ENCODE peak calls at places on chromosomes 2 and 18, in five cellular contexts. R is H9, O is mesenchymal stem cell, T is neuronal stem cell, U is mesendoderm. P is an unnamed sample.
A peak's percentile ranks its signal among the peaks of the same experiment; 100 is the strongest.

GRCh38 chr2:12066986-12067385 is 320.6 kb downstream of the LPIN1 start:
- DNase-seq in O (no peak), T (no peak), U (no peak), R (no peak), P (no peak)

GRCh38 chr18:22347624-22348511 is 69.8 kb downstream of the CTAGE1 start:
- DNase-seq in U (peak; percentile 40), T (peak; percentile 33), O (peak; percentile 43), R (peak; percentile 52), P (peak; percentile 16)

GRCh38 chr2:158144914-158145625 is 43.4 kb downstream of the UPP2 start:
- DNase-seq in R (peak; percentile 91), T (no peak), O (no peak), U (peak; percentile 63), P (no peak)

GRCh38 chr2:1740714-1741584 is 3.4 kb downstream of the PXDN start:
- DNase-seq in U (no peak), O (no peak), R (no peak), T (no peak), P (no peak)

GRCh38 chr2:12432985-12433640 is 283.6 kb upstream of the TRIB2 start:
- DNase-seq in T (no peak), U (no peak), R (no peak), O (no peak), P (peak; percentile 58)

GRCh38 chr18:74492259-74492658 is 3.9 kb upstream of the CNDP2 start:
- DNase-seq in U (no peak), O (no peak), T (no peak), R (no peak), P (no peak)

GRCh38 chr2:174688079-174688478 is 76.2 kb downstream of the CHRNA1 start:
- DNase-seq in T (no peak), O (peak; percentile 49), R (no peak), U (no peak), P (peak; percentile 61)

GRCh38 chr2:160229591-160229990 is 29.5 kb upstream of the ITGB6 start:
- DNase-seq in R (no peak), U (no peak), O (peak; percentile 65), T (no peak), P (peak; percentile 62)

GRCh38 chr2:29010946-29011649 is 30.0 kb downstream of the TOGARAM2 start:
- DNase-seq in U (peak; percentile 56), O (peak; percentile 24), R (peak; percentile 52), T (no peak), P (peak; percentile 69)

GRCh38 chr2:73282924-73283544 is 1.2 kb downstream of the FBXO41 start:
- DNase-seq in T (no peak), R (no peak), O (no peak), U (no peak), P (no peak)
- H3K18ac ChIP-seq in T (peak overlapping the region; percentile 88), R (no peak overlapping the region), O (no peak overlapping the region), U (no peak overlapping the region), P (no peak overlapping the region)

GRCh38 chr2:85577386-85578242 is at the start of gene VAMP8:
- DNase-seq in R (peak; percentile 92), U (peak; percentile 86), T (no peak), O (peak; percentile 49), P (no peak)
- H4K8ac ChIP-seq in R (no peak within 1 kb of the TSS), U (no peak within 1 kb of the TSS), T (no peak within 1 kb of the TSS), O (peak within 1 kb of the TSS; percentile 96), P (peak within 1 kb of the TSS; percentile 69)

DNA sequence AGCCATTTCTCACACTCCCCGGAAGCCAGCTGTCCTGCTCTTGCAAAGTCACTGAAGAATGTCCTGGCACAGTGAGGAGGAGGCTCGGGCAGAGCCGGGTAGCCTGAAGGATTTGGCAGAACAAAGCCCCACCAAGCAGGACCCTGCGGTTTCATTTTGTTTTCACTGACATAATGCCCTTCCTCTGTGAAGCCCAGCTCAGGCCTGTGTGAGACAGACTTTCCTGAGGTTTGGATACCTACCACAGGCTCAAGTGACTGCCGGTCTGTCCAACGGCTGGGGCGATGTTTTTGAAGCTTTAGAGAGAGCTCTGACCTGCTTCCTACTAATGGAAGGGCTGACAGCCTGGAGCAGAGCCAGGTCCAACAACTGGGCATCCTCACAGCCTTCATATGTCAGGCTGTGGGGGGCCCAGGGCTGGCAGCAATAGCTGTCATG is 99.8 kb upstream of the FZD7 start:
- DNase-seq in R (no peak), U (peak; percentile 47), O (no peak), T (no peak), P (no peak)
- H3K18ac ChIP-seq in R (no peak overlapping the region), U (peak overlapping the region; percentile 1), O (no peak overlapping the region), T (peak overlapping the region; percentile 81), P (no peak overlapping the region)

GRCh38 chr2:8573234-8573941 is 108.5 kb upstream of the ID2 start:
- DNase-seq in O (no peak), U (peak; percentile 47), R (peak; percentile 64), T (no peak), P (no peak)
- H4K8ac ChIP-seq in O (no peak overlapping the region), U (no peak overlapping the region), R (no peak overlapping the region), T (no peak overlapping the region), P (no peak overlapping the region)

GRCh38 chr2:42921721-42922120 is 129.3 kb upstream of the HAAO start:
- DNase-seq in R (no peak), O (no peak), T (no peak), U (no peak), P (no peak)

GRCh38 chr2:42923632-42924425 is 131.4 kb upstream of the HAAO start:
- DNase-seq in T (no peak), O (no peak), U (peak; percentile 39), R (no peak), P (peak; percentile 50)

GRCh38 chr2:42922790-42923631 is 130.6 kb upstream of the HAAO start:
- DNase-seq in O (peak; percentile 53), T (no peak), R (no peak), U (peak; percentile 40), P (peak; percentile 81)

GRCh38 chr2:42921162-42921550 is 128.8 kb upstream of the HAAO start:
- DNase-seq in U (no peak), R (no peak), T (no peak), O (no peak), P (no peak)

DNA sequence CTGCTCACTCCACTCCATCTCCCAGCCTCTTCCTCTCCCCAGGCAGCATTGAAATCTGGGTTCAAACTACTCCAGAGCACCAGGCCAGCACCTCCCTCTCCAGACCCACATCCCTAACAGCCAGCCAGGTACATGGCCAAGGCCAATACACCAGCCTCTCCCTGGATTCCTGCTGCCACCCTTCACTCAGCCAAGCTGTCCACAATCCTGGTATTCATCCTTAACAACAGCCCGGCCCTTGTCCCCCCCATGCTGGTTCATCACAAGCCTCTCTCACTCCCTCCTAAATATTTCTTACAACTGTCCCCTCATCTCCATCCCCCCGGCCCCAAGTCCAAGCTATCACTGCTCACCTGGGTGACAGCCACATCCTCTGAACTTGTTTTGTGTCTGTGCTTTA is 129.9 kb upstream of the HAAO start:
- DNase-seq in T (no peak), O (no peak), U (no peak), R (no peak), P (no peak)
- H3K18ac ChIP-seq in T (no peak overlapping the region), O (no peak overlapping the region), U (no peak overlapping the region), R (no peak overlapping the region), P (peak overlapping the region; percentile 75)